ENCODE peak calls at places on chromosomes 5 and 9, in nine cellular contexts. One of them, this sample, is unnamed.

GRCh38 chr5:150780816-150781221 is 2.3 kb downstream of the SMIM3 start:
- DNase-seq in MM.1S: no peak
- DNase-seq in H54: no peak
- DNase-seq in anterior cingulate cortex: no peak
- DNase-seq in NCI-H524 treated with DMSO at 0.1 percent for 48 hours: no peak
- DNase-seq in stimulated activated CD4-positive, alpha-beta T cell treated with anti-CD3 and anti-CD28 coated beads, TNF-alpha, amount 100 ng/mL, for 24 hours: no peak
- DNase-seq in mesenteric fat pad: no peak
- DNase-seq in LHCN-M2: peak; percentile 84
- DNase-seq in caudate nucleus: no peak
- DNase-seq in this sample: no peak

GRCh38 chr9:106857811-106858470 is 5.0 kb upstream of the ZNF462 start:
- DNase-seq in H54: no peak
- DNase-seq in MM.1S: no peak
- DNase-seq in stimulated activated CD4-positive, alpha-beta T cell treated with anti-CD3 and anti-CD28 coated beads, TNF-alpha, amount 100 ng/mL, for 24 hours: no peak
- DNase-seq in caudate nucleus: no peak
- DNase-seq in NCI-H524 treated with DMSO at 0.1 percent for 48 hours: no peak
- DNase-seq in LHCN-M2: no peak
- DNase-seq in anterior cingulate cortex: no peak
- DNase-seq in mesenteric fat pad: no peak
- DNase-seq in this sample: no peak

GRCh38 chr9:116144038-116144437 is 9.6 kb upstream of the PAPPA start:
- DNase-seq in H54: no peak
- DNase-seq in mesenteric fat pad: no peak
- DNase-seq in MM.1S: no peak
- DNase-seq in caudate nucleus: no peak
- DNase-seq in stimulated activated CD4-positive, alpha-beta T cell treated with anti-CD3 and anti-CD28 coated beads, TNF-alpha, amount 100 ng/mL, for 24 hours: no peak
- DNase-seq in LHCN-M2: peak; percentile 65
- DNase-seq in anterior cingulate cortex: no peak
- DNase-seq in NCI-H524 treated with DMSO at 0.1 percent for 48 hours: no peak
- DNase-seq in this sample: no peak

GRCh38 chr5:102561894-102562760 is 63.3 kb upstream of the SLCO6A1 start:
- DNase-seq in mesenteric fat pad: no peak
- DNase-seq in H54: no peak
- DNase-seq in LHCN-M2: peak; percentile 29
- DNase-seq in NCI-H524 treated with DMSO at 0.1 percent for 48 hours: no peak
- DNase-seq in anterior cingulate cortex: no peak
- DNase-seq in caudate nucleus: peak; percentile 0
- DNase-seq in MM.1S: peak; percentile 24
- DNase-seq in stimulated activated CD4-positive, alpha-beta T cell treated with anti-CD3 and anti-CD28 coated beads, TNF-alpha, amount 100 ng/mL, for 24 hours: no peak
- DNase-seq in this sample: no peak

GRCh38 chr5:164345173-164345572 is 839.8 kb downstream of the MAT2B start:
- DNase-seq in anterior cingulate cortex: peak; percentile 44
- DNase-seq in NCI-H524 treated with DMSO at 0.1 percent for 48 hours: no peak
- DNase-seq in mesenteric fat pad: no peak
- DNase-seq in caudate nucleus: no peak
- DNase-seq in LHCN-M2: peak; percentile 55
- DNase-seq in MM.1S: no peak
- DNase-seq in stimulated activated CD4-positive, alpha-beta T cell treated with anti-CD3 and anti-CD28 coated beads, TNF-alpha, amount 100 ng/mL, for 24 hours: no peak
- DNase-seq in H54: no peak
- DNase-seq in this sample: no peak

GRCh38 chr9:85927077-85927476 is 13.9 kb upstream of the NAA35 start:
- DNase-seq in NCI-H524 treated with DMSO at 0.1 percent for 48 hours: no peak
- DNase-seq in MM.1S: no peak
- DNase-seq in LHCN-M2: no peak
- DNase-seq in anterior cingulate cortex: no peak
- DNase-seq in mesenteric fat pad: no peak
- DNase-seq in H54: no peak
- DNase-seq in caudate nucleus: no peak
- DNase-seq in stimulated activated CD4-positive, alpha-beta T cell treated with anti-CD3 and anti-CD28 coated beads, TNF-alpha, amount 100 ng/mL, for 24 hours: no peak
- DNase-seq in this sample: no peak

GRCh38 chr9:101668466-101668865 is 70.0 kb downstream of the GRIN3A start:
- DNase-seq in MM.1S: no peak
- DNase-seq in LHCN-M2: no peak
- DNase-seq in NCI-H524 treated with DMSO at 0.1 percent for 48 hours: no peak
- DNase-seq in stimulated activated CD4-positive, alpha-beta T cell treated with anti-CD3 and anti-CD28 coated beads, TNF-alpha, amount 100 ng/mL, for 24 hours: no peak
- DNase-seq in anterior cingulate cortex: no peak
- DNase-seq in caudate nucleus: no peak
- DNase-seq in mesenteric fat pad: no peak
- DNase-seq in H54: no peak
- DNase-seq in this sample: no peak

GRCh38 chr9:104094534-104095020 is 468 bp downstream of the SMC2 start:
- DNase-seq in NCI-H524 treated with DMSO at 0.1 percent for 48 hours: peak; percentile 46
- DNase-seq in stimulated activated CD4-positive, alpha-beta T cell treated with anti-CD3 and anti-CD28 coated beads, TNF-alpha, amount 100 ng/mL, for 24 hours: no peak
- DNase-seq in anterior cingulate cortex: no peak
- DNase-seq in LHCN-M2: no peak
- DNase-seq in mesenteric fat pad: no peak
- DNase-seq in MM.1S: peak; percentile 19
- DNase-seq in H54: no peak
- DNase-seq in caudate nucleus: no peak
- DNase-seq in this sample: peak; percentile 36

This sample was measured in HTR-8/SVneo.